ENCODE peak calls at places on chromosomes 11 and 22, in ten cellular contexts. S is transverse colon, G is K562, J is stomach, Z is A549, V is ovary, P is tibial nerve, L is GM12878, H is H1, U is sigmoid colon. E is an unnamed sample.
A peak's percentile ranks its signal among the peaks of the same experiment; 100 is the strongest.

GRCh38 chr11:89489930-89490329 is 1.2 kb downstream of the NOX4 start:
- DNase-seq in J (no peak), G (no peak), S (no peak), L (no peak), U (no peak), P (no peak), V (no peak), H (no peak), Z (no peak), E (no peak)

GRCh38 chr22:33811686-33812085 is 108.6 kb downstream of the LARGE1 start:
- DNase-seq in U (peak; percentile 95), L (no peak), Z (no peak), G (no peak), V (peak; percentile 40), S (peak; percentile 56), P (peak; percentile 18), H (no peak), J (no peak), E (peak; percentile 94)

GRCh38 chr11:96112192-96113099 is 188.5 kb upstream of the MTMR2 start:
- DNase-seq in H (no peak), J (no peak), U (no peak), P (no peak), S (no peak), L (peak; percentile 58), G (no peak), Z (no peak), V (no peak), E (no peak)

GRCh38 chr11:2594267-2594666 is 105.5 kb downstream of the KCNQ1OT1 start:
- DNase-seq in P (no peak), V (no peak), J (no peak), G (no peak), L (no peak), U (no peak), H (no peak), Z (no peak), S (no peak), E (no peak)

GRCh38 chr11:2515401-2516275 is 70.8 kb downstream of the KCNQ1 start:
- DNase-seq in U (peak; percentile 47), J (peak; percentile 17), S (peak; percentile 7), G (no peak), Z (no peak), V (peak; percentile 17), P (peak; percentile 4), L (no peak), H (no peak), E (no peak)

GRCh38 chr11:126485021-126485781 is 129.7 kb downstream of the ST3GAL4 start:
- DNase-seq in U (peak; percentile 53), L (no peak), J (no peak), H (no peak), P (no peak), G (no peak), S (no peak), V (no peak), Z (no peak), E (no peak)

GRCh38 chr11:64128255-64129006 is 37.5 kb downstream of the MACROD1 start:
- DNase-seq in H (no peak), P (no peak), V (no peak), U (no peak), G (no peak), S (no peak), J (no peak), L (no peak), Z (no peak), E (no peak)

GRCh38 chr22:20241579-20242392 is 26.3 kb downstream of the RTN4R start:
- DNase-seq in L (no peak), Z (no peak), P (no peak), H (no peak), U (no peak), J (no peak), G (no peak), V (no peak), S (no peak), E (no peak)

GRCh38 chr22:39559456-39560105 is 11.0 kb upstream of the CACNA1I start:
- DNase-seq in U (no peak), Z (no peak), P (no peak), G (peak; percentile 79), L (no peak), J (no peak), H (peak; percentile 86), V (no peak), S (no peak), E (no peak)

GRCh38 chr22:39299829-39300178 is 19.6 kb downstream of the RPL3 start:
- DNase-seq in P (no peak), J (no peak), L (peak; percentile 48), S (peak; percentile 25), V (no peak), H (no peak), U (no peak), G (no peak), Z (no peak), E (no peak)

GRCh38 chr11:113447621-113448310 is 27.4 kb downstream of the DRD2 start:
- DNase-seq in J (no peak), V (no peak), G (no peak), P (no peak), Z (no peak), L (no peak), S (no peak), H (no peak), U (no peak), E (no peak)

GRCh38 chr11:130383363-130384168 is 44.8 kb downstream of the ADAMTS8 start:
- DNase-seq in J (no peak), G (no peak), V (no peak), P (no peak), Z (no peak), U (no peak), L (no peak), S (no peak), H (peak; percentile 66), E (no peak)

GRCh38 chr11:19753451-19754041 is 40.9 kb downstream of the NAV2 start:
- DNase-seq in H (no peak), S (no peak), Z (no peak), P (no peak), G (no peak), J (peak; percentile 28), U (no peak), V (no peak), L (no peak), E (no peak)

GRCh38 chr11:115409691-115410220 is 94.5 kb downstream of the CADM1 start:
- DNase-seq in L (no peak), Z (no peak), H (no peak), G (no peak), S (no peak), U (no peak), V (no peak), J (no peak), P (no peak), E (no peak)

GRCh38 chr11:130533113-130533803 is 84.8 kb downstream of the ADAMTS15 start:
- DNase-seq in S (no peak), J (no peak), Z (no peak), G (no peak), V (no peak), H (no peak), P (no peak), L (no peak), U (no peak), E (no peak)

DNA sequence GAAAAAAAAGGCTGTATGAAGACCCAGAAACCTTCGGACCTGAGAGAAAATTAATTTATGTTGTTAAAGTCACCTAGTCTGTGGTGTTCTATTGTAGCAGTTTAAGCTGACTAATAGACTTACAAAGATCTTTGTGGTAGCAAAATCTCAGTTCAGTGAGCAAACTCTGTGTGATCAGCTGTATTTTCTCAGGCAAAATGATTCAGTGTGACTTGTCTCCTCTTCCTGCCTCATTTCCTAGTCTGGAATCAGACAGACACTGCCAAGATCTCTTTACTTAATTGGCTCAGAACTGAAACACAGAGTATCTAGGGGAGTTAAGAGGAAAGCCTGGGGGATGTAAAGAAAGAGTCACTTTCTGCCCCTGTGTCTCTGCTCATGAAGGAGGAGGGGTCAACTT is 564.7 kb downstream of the KCNA4 start:
- DNase-seq in J (no peak), H (no peak), S (no peak), G (no peak), V (no peak), Z (no peak), P (no peak), U (no peak), L (no peak), E (no peak)
- TF ChIP-seq POLR2A in J (no peak), H (no peak), S (no peak), G (no peak), V (no peak), Z (no peak), P (no peak), U (no peak), L (no peak), E (no peak)

GRCh38 chr11:47980907-47981621 is 705 bp downstream of the PTPRJ start:
- DNase-seq in L (no peak), U (peak; percentile 67), H (peak; percentile 80), S (peak; percentile 63), V (peak; percentile 59), P (no peak), J (peak; percentile 65), Z (peak; percentile 56), G (peak; percentile 58), E (no peak)
- TF ChIP-seq EP300 in L (no peak), U (no peak), H (no peak), S (no peak), V (no peak), P (no peak), J (no peak), Z (no peak), G (no peak), E (no peak)

GRCh38 chr11:35170503-35170902 is 31.5 kb downstream of the CD44 start:
- DNase-seq in H (no peak), Z (no peak), S (no peak), L (no peak), G (no peak), U (no peak), J (no peak), P (no peak), V (no peak), E (no peak)

GRCh38 chr11:35174666-35175065 is 35.7 kb downstream of the CD44 start:
- DNase-seq in G (no peak), L (no peak), U (no peak), V (no peak), P (no peak), Z (no peak), J (no peak), H (no peak), S (no peak), E (no peak)

GRCh38 chr11:35171226-35171625 is 32.3 kb downstream of the CD44 start:
- DNase-seq in G (no peak), Z (no peak), U (no peak), L (no peak), J (no peak), V (no peak), S (no peak), H (no peak), P (no peak), E (no peak)

GRCh38 chr11:35173011-35173511 is 34.1 kb downstream of the CD44 start:
- DNase-seq in G (no peak), P (no peak), J (peak; percentile 34), H (no peak), V (no peak), L (peak; percentile 35), U (no peak), S (peak; percentile 66), Z (no peak), E (no peak)

GRCh38 chr11:35173620-35174278 is 34.8 kb downstream of the CD44 start:
- DNase-seq in P (no peak), S (no peak), L (no peak), H (no peak), Z (no peak), V (no peak), G (no peak), U (no peak), J (no peak), E (no peak)
- TF ChIP-seq POLR2A in P (no peak), S (no peak), L (no peak), H (no peak), Z (no peak), V (no peak), G (no peak), U (no peak), J (no peak), E (no peak)

GRCh38 chr11:57798905-57799559 is 37.4 kb downstream of the CTNND1 start:
- DNase-seq in V (no peak), Z (no peak), U (no peak), G (peak; percentile 52), P (no peak), S (peak; percentile 85), H (no peak), L (no peak), J (peak; percentile 86), E (no peak)
- TF ChIP-seq EP300 in V (no peak), Z (no peak), U (no peak), G (no peak), P (peak; percentile 40), S (peak; percentile 9), H (no peak), L (no peak), J (no peak), E (no peak)

E was measured in esophagus muscularis mucosa.